ENCODE peak calls at places on chromosomes 6 and 20, in four cellular contexts. M is GM12878, T is HL-60, O is K562. C is an unnamed sample.

GRCh38 chr20:39775110-39775509 is 813.0 kb downstream of the DHX35 start:
- DNase-seq in O (no peak), M (no peak), T (no peak), C (no peak)

GRCh38 chr20:57742506-57743180 is 32.8 kb upstream of the PMEPA1 start:
- DNase-seq in T (no peak), M (no peak), O (no peak), C (no peak)

GRCh38 chr20:54431545-54431944 is 43.8 kb upstream of the DOK5 start:
- DNase-seq in T (no peak), M (no peak), O (no peak), C (no peak)

GRCh38 chr6:154476494-154476893 is 34.0 kb downstream of the CNKSR3 start:
- DNase-seq in T (no peak), O (no peak), M (no peak), C (no peak)

GRCh38 chr20:22098451-22098850 is 393.0 kb downstream of the PAX1 start:
- DNase-seq in M (no peak), T (no peak), O (no peak), C (no peak)

GRCh38 chr6:37783025-37783825 is 36.3 kb upstream of the ZFAND3 start:
- DNase-seq in M (no peak), O (no peak), T (no peak), C (no peak)

GRCh38 chr6:109236140-109237081 is 141.1 kb downstream of the CEP57L1 start:
- DNase-seq in M (no peak), O (peak; percentile 43), T (no peak), C (no peak)

GRCh38 chr20:59004493-59004762 is 2.6 kb downstream of the CTSZ start:
- DNase-seq in M (no peak), O (no peak), T (no peak), C (peak; percentile 80)

GRCh38 chr6:139931746-139932145 is 557.3 kb upstream of the CITED2 start:
- DNase-seq in T (no peak), O (no peak), M (no peak), C (no peak)

GRCh38 chr6:169966312-169967181 is 215.1 kb downstream of the ERMARD start:
- DNase-seq in O (no peak), T (no peak), M (no peak), C (no peak)

GRCh38 chr20:35617397-35618031 is 1.9 kb downstream of the SPAG4 start:
- DNase-seq in O (peak; percentile 73), M (peak; percentile 37), T (peak; percentile 54), C (peak; percentile 56)

GRCh38 chr20:25076731-25077609 is 5.0 kb downstream of the VSX1 start:
- DNase-seq in O (no peak), M (no peak), T (peak; percentile 70), C (no peak)

GRCh38 chr20:51750037-51750769 is 18.0 kb downstream of the ATP9A start:
- DNase-seq in T (no peak), M (no peak), O (no peak), C (no peak)

GRCh38 chr6:87724994-87725811 is 23.2 kb upstream of the AKIRIN2 start:
- DNase-seq in T (peak; percentile 42), M (peak; percentile 92), O (no peak), C (no peak)

GRCh38 chr20:47713941-47714450 is 71.3 kb downstream of the SULF2 start:
- DNase-seq in O (no peak), M (no peak), T (no peak), C (no peak)

GRCh38 chr6:113819169-113819830 is 37.8 kb upstream of the MARCKS start:
- DNase-seq in M (no peak), T (no peak), O (no peak), C (no peak)

GRCh38 chr20:33301192-33301930 is 18.3 kb downstream of the BPIFB1 start:
- DNase-seq in T (no peak), M (no peak), O (peak; percentile 38), C (no peak)

GRCh38 chr6:31419842-31420241 is 16.4 kb downstream of the MICA start:
- DNase-seq in O (no peak), M (no peak), T (no peak), C (no peak)

GRCh38 chr6:48423640-48424365 is 312.8 kb upstream of the PTCHD4 start:
- DNase-seq in O (no peak), M (no peak), T (no peak), C (no peak)

GRCh38 chr20:17026346-17026745 is 200.5 kb upstream of the PCSK2 start:
- DNase-seq in O (no peak), T (no peak), M (no peak), C (no peak)

GRCh38 chr20:45940053-45940452 is 5.6 kb downstream of the PCIF1 start:
- DNase-seq in T (no peak), M (no peak), O (no peak), C (no peak)

GRCh38 chr6:42452171-42453026 is 673 bp upstream of the TRERF1 start:
- DNase-seq in M (no peak), O (peak; percentile 73), T (peak; percentile 88), C (peak; percentile 54)

GRCh38 chr6:42451595-42452170 is at the start of gene TRERF1:
- DNase-seq in T (peak; percentile 87), M (no peak), O (peak; percentile 56), C (peak; percentile 53)

GRCh38 chr6:42453649-42454427 is 2.1 kb upstream of the TRERF1 start:
- DNase-seq in O (no peak), M (no peak), T (peak; percentile 78), C (no peak)

GRCh38 chr6:42454428-42454791 is 2.7 kb upstream of the TRERF1 start:
- DNase-seq in O (no peak), T (peak; percentile 55), M (no peak), C (no peak)

DNA sequence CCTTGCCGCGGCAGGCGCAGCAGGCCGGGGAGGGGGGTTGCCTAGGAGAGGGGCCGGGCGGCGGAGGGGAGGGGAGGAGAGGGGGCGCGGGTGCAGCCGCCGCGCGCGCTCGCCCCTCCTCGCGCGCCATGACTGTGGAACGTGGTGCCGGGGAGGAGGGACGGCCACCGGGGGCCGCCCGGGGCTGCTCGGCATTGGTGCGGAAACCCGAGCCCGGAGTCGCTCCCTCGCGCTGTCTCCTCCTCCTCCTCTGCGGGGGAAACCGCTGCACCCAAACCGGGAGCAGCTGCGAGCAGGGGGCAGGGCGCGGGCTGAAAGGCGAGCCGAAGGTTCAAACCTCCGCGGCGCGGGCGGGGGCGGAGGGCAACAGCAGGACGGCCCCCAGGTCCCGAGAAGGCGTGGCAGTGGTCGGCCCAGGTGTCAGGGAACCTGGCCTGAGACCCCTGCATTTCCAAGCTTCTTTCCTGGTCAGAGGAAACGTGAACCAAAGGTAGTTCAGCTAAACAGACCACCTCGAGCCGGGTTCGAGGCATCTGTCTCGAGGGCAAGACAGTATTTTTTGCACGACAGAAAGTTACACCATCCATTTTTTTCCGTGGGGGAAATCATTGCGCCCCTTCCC is 1.4 kb upstream of the TRERF1 start:
- DNase-seq in M (peak; percentile 51), T (peak; percentile 94), O (peak; percentile 87), C (peak; percentile 90)
- TF ChIP-seq POLR2AphosphoS5 in M (peak; percentile 36), T (peak; percentile 78), O (no peak), C (no peak)

DNA sequence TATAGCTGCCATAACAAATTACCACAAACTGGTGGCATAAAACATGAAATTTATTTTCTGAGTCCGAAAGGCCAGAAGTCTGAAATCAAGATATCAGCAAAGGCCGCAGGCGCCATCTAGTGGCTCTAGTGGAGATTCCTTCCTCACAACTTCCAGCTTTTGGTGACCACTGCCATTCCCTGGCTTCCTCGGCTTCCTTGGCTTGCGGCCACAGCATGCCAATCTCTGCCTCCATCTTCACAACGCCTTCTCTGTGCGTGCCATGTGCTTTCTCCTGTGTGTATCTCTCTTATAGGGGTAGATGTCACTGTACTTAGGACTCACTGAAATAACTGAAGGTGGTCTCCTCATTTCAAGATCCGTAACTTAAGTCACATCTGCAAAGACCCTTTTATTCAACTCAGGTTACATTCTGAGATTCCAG is 5.4 kb upstream of the PLAGL1 start:
- DNase-seq in M (no peak), T (peak; percentile 69), O (peak; percentile 61), C (no peak)
- TF ChIP-seq SPI1 in M (no peak), T (no peak), O (peak; percentile 9), C (no peak)

GRCh38 chr20:37348643-37349516 is 2.9 kb downstream of the SRC start:
- DNase-seq in O (peak; percentile 5), T (no peak), M (no peak), C (no peak)
- TF ChIP-seq POLR2AphosphoS5 in O (no peak), T (no peak), M (no peak), C (no peak)

DNA sequence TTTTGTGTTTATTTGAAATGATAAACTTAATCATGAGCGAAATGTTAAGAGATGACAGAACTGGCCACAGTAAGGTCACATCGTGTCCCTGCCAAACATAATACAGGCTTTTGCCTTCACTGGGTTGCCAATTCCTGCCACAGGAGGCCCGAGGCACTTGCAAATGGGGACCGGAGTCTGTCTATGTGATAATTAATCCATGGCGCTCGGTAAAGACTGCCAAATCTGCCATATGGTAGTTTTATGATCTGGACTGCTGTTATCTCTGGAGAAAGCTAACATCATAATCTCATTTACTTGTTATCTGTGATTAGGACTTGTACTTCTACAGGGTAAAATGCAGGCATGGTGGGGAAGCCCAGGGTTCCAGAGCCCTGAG is 170.5 kb upstream of the TSHZ2 start:
- DNase-seq in T (no peak), O (no peak), M (no peak), C (no peak)
- TF ChIP-seq SPI1 in T (no peak), O (no peak), M (no peak), C (no peak)

GRCh38 chr6:47242483-47243386 is 67.0 kb downstream of the TNFRSF21 start:
- DNase-seq in M (peak; percentile 72), O (peak; percentile 85), T (peak; percentile 98), C (peak; percentile 52)
- TF ChIP-seq POLR2AphosphoS5 in M (no peak), O (no peak), T (peak; percentile 78), C (no peak)

GRCh38 chr6:157323924-157324276 is 581 bp upstream of the TMEM242 start:
- DNase-seq in O (peak; percentile 63), T (peak; percentile 71), M (no peak), C (no peak)
- TF ChIP-seq SPI1 in O (peak; percentile 16), T (no peak), M (no peak), C (no peak)

DNA sequence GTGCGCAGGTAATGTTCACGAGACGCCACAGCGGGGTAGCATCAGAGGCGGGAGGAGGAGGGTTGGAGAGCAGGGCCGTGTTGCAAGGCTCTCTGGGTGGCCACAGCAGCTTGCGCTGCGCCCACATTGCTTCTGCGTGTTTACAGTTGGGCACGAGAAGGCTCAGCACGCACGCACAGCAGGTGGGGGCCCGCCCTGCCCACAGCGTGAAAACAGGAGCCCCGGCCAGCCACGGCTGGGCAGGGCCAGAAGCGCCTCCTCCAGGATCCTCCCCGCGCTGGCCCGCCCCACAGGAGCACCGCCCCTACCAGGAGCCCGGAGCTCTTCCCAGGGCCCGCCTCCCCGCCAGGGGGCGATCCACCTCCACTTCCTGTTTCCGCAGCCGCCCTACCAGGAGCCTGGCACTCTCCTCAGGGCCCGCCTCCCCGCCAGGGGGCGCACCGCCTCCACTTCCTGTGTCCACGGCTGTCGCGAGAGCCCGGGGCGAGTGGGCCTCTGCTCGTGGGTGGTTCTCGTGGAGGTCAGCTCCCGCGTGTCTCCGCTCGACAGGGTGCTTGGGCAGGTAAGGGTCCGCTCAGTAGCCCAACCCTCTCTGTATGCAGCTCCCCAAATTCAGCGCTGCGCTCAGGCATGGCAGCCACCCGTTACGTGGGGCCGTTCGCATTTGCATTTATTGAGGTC is at the start of gene FAM50B:
- DNase-seq in M (peak; percentile 40), T (peak; percentile 84), O (peak; percentile 69), C (peak; percentile 86)
- TF ChIP-seq POLR2AphosphoS5 in M (peak; percentile 52), T (peak; percentile 19), O (no peak), C (no peak)

GRCh38 chr6:98203170-98203806 is 631.1 kb upstream of the POU3F2 start:
- DNase-seq in O (no peak), M (no peak), T (no peak), C (no peak)
- TF ChIP-seq SPI1 in O (no peak), M (no peak), T (no peak), C (no peak)

C was measured in GM12891.